ENCODE peak calls at places on chromosomes 12 and 14, in ten cellular contexts. W, Z, R, V, K, H, F, T, Y and A are unnamed samples.
A peak's percentile ranks its signal among the peaks of the same experiment; 100 is the strongest.

GRCh38 chr14:101625336-101626097 is 64.2 kb downstream of the DIO3 start:
- DNase-seq in V (no peak), Z (no peak), T (no peak), R (no peak), K (no peak), Y (no peak), F (no peak), W (no peak), H (no peak), A (no peak)

GRCh38 chr12:25764892-25765291 is 193.6 kb upstream of the RASSF8 start:
- DNase-seq in T (no peak), F (no peak), Y (no peak), V (no peak), W (no peak), H (no peak), K (no peak), Z (no peak), R (no peak), A (no peak)

GRCh38 chr12:78562358-78563205 is 302.0 kb upstream of the SYT1 start:
- DNase-seq in K (no peak), Z (no peak), T (no peak), H (no peak), V (no peak), F (peak; percentile 10), R (no peak), W (no peak), Y (no peak), A (no peak)

GRCh38 chr12:50246873-50247612 is 36.3 kb downstream of the LIMA1 start:
- DNase-seq in Y (no peak), Z (peak; percentile 68), W (peak; percentile 24), F (peak; percentile 95), T (peak; percentile 67), H (peak; percentile 51), V (no peak), R (peak; percentile 89), K (no peak), A (peak; percentile 87)

GRCh38 chr14:68047910-68048309 is 228.3 kb downstream of the RAD51B start:
- DNase-seq in T (no peak), R (no peak), Y (no peak), W (no peak), V (no peak), F (peak; percentile 46), H (no peak), K (no peak), Z (no peak), A (no peak)

GRCh38 chr12:68746572-68747180 is 700 bp downstream of the SLC35E3 start:
- DNase-seq in V (peak; percentile 69), H (peak; percentile 52), Y (peak; percentile 55), W (peak; percentile 44), Z (peak; percentile 40), T (peak; percentile 56), K (peak; percentile 22), R (peak; percentile 79), F (peak; percentile 73), A (peak; percentile 22)

GRCh38 chr12:40012709-40013108 is 93.2 kb downstream of the SLC2A13 start:
- DNase-seq in Z (no peak), T (no peak), W (no peak), F (no peak), V (no peak), K (no peak), R (no peak), Y (no peak), H (no peak), A (no peak)

GRCh38 chr14:93962701-93963601 is 13.4 kb downstream of the ASB2 start:
- DNase-seq in Y (no peak), K (no peak), W (no peak), Z (no peak), H (peak; percentile 78), R (no peak), F (no peak), V (no peak), T (no peak), A (no peak)

GRCh38 chr14:52272375-52272774 is 4.9 kb downstream of the PTGDR start:
- DNase-seq in F (peak; percentile 56), W (no peak), Y (no peak), H (peak; percentile 45), T (no peak), V (no peak), Z (no peak), K (peak; percentile 25), R (no peak), A (no peak)

GRCh38 chr12:6979021-6979420 is 8.3 kb downstream of the EMG1 start:
- DNase-seq in V (no peak), K (no peak), F (no peak), Y (no peak), R (no peak), H (no peak), T (no peak), W (no peak), Z (no peak), A (no peak)

GRCh38 chr12:124332068-124332672 is 37.3 kb downstream of the RFLNA start:
- DNase-seq in T (no peak), F (no peak), K (peak; percentile 59), Y (peak; percentile 61), H (no peak), R (no peak), W (no peak), V (no peak), Z (no peak), A (no peak)

DNA sequence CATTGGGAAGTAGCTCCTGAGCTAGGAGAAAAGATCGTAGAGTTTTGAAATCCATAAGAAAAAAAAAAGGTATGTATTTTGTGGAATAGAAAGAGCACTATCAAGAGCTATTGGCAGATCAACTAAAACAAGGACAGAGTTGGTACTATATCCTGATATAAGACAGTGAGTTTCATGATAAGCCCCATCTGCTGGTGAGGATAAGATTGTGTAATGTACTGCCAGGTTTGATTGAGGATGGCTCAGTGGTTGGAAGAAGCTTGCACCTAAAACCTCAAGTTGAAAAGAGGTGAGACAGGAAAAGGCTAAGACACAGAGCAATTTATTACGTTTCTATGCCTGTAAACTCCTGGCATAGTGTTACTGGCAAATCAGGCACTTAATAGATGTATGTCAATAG is 525.6 kb downstream of the FLRT2 start:
- DNase-seq in V (no peak), T (no peak), Y (no peak), H (no peak), F (no peak), W (no peak), Z (no peak), R (no peak), K (no peak), A (no peak)
- TF ChIP-seq CTCF in V (no peak), T (no peak), Y (no peak), H (no peak), F (peak; percentile 38), W (no peak), Z (no peak), R (no peak), K (no peak), A (peak; percentile 1)

GRCh38 chr14:24216345-24216699 is 456 bp upstream of the MDP1 start:
- DNase-seq in F (no peak), R (no peak), Y (no peak), Z (no peak), T (no peak), V (no peak), W (no peak), K (no peak), H (no peak), A (no peak)

GRCh38 chr14:24219080-24219479 is 3.2 kb upstream of the MDP1 start:
- DNase-seq in V (no peak), Y (no peak), Z (no peak), W (no peak), T (no peak), F (no peak), H (no peak), R (no peak), K (no peak), A (no peak)

GRCh38 chr14:24212924-24213865 is at the start of gene CHMP4A:
- DNase-seq in H (peak; percentile 97), F (peak; percentile 99), T (peak; percentile 98), W (peak; percentile 95), Y (peak; percentile 99), K (peak; percentile 97), R (peak; percentile 99), V (peak; percentile 97), Z (peak; percentile 97), A (peak; percentile 94)

GRCh38 chr14:24213866-24214652 is 771 bp upstream of the CHMP4A start:
- DNase-seq in K (no peak), T (no peak), F (no peak), W (no peak), R (peak; percentile 2), V (no peak), Y (no peak), Z (no peak), H (no peak), A (no peak)

GRCh38 chr14:24215495-24216344 is at the start of gene MDP1:
- DNase-seq in Z (peak; percentile 87), F (peak; percentile 69), V (peak; percentile 92), Y (peak; percentile 86), W (peak; percentile 85), R (peak; percentile 92), H (peak; percentile 91), K (peak; percentile 85), T (peak; percentile 86), A (peak; percentile 67)
- TF ChIP-seq CTCF in Z (peak; percentile 58), F (peak; percentile 68), V (peak; percentile 76), Y (peak; percentile 71), W (peak; percentile 79), R (peak; percentile 30), H (peak; percentile 97), K (no peak), T (peak; percentile 79), A (peak; percentile 51)

DNA sequence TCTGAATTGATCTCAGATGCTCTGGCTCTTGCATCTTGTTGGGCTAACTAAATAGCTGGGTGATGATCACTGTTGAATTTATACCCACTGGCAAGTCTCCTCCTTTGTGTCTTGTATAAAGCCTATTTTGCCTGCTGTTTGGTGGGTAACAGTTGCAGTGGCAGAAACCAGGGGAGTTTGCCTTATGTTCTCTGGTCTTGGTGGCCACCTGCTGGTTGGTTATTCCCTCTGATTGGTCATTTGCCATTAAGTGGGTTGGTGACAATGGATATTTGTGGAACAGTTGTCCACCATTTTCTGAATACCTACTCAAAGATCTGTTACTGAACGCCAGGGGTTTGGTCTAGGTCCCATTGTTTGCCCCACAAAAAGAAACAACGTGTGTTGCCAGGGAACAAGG is 52.1 kb downstream of the AVPR1A start:
- DNase-seq in Y (no peak), F (peak; percentile 5), K (no peak), H (no peak), V (no peak), T (no peak), Z (no peak), W (no peak), R (no peak), A (no peak)
- TF ChIP-seq CTCF in Y (peak; percentile 35), F (peak; percentile 48), K (no peak), H (no peak), V (no peak), T (no peak), Z (peak; percentile 30), W (peak; percentile 13), R (no peak), A (no peak)

DNA sequence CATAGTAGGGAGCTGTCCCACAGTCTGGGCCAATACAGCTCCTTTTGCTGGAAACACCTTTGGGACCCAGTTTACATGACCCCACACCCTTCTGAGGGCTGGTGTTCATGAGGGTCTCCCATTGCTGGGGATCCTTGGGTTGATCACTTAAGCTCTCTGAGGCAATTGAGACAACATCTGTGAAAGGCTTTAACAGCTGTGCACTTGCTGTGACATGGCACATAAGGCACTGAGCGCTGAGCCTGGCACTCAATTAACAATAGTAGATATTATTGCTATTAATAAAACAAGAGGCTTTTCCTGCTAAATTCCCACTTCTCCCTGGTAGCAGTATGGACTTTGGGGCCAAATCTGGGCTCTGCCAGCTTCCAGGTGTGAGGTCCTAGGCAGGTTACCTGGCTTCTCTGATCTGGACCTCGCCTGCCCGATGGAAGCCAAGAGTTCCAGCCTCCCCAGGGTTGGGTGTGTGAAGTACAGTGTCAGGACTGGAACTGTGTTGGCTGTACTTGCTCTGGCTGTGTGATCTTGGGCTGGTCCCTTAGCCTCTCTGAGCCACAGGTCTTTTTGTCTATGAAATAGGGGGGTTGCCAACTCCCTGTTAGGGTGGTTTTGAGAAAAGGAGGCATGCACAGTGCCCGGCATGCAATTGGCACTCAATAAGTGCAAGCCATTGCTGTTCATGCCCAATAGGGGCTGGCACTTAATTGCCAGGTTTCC is 3.1 kb downstream of the SH2B3 start:
- DNase-seq in W (no peak), F (no peak), K (no peak), T (no peak), V (no peak), H (no peak), R (no peak), Z (no peak), Y (no peak), A (no peak)
- TF ChIP-seq CTCF in W (no peak), F (no peak), K (no peak), T (no peak), V (no peak), H (no peak), R (no peak), Z (no peak), Y (no peak), A (no peak)